ENCODE peak calls at places on chromosomes 11 and 22, in ten cellular contexts. G, E, Y, F, Z, S, H, P, V and M are unnamed samples.

GRCh38 chr11:33060271-33060670 is 20.9 kb downstream of the TCP11L1 start:
- DNase-seq in G (no peak), E (no peak), Y (no peak), F (no peak), Z (no peak), S (no peak), H (no peak), P (no peak), V (no peak), M (no peak)

GRCh38 chr11:105052487-105052886 is 7.4 kb upstream of the CARD16 start:
- DNase-seq in G (no peak), E (no peak), Y (no peak), F (no peak), Z (no peak), S (no peak), H (no peak), P (no peak), V (no peak), M (no peak)

GRCh38 chr22:47001288-47001687 is 238.8 kb downstream of the TBC1D22A start:
- DNase-seq in G (peak), E (no peak), Y (no peak), F (no peak), Z (no peak), S (no peak), H (no peak), P (no peak), V (no peak), M (no peak)

GRCh38 chr11:38667359-38667758 is 2069.3 kb upstream of the RAG2 start:
- DNase-seq in G (no peak), E (no peak), Y (no peak), F (no peak), Z (no peak), S (no peak), H (no peak), P (no peak), V (no peak), M (no peak)

GRCh38 chr22:22103078-22103593 is 120.5 kb upstream of the TOP3B start:
- DNase-seq in G (no peak), E (peak), Y (peak), F (no peak), Z (peak), S (peak), H (no peak), P (no peak), V (no peak), M (no peak)

GRCh38 chr11:110086892-110087309 is 6.3 kb upstream of the ZC3H12C start:
- DNase-seq in G (no peak), E (no peak), Y (no peak), F (no peak), Z (no peak), S (no peak), H (peak), P (no peak), V (no peak), M (peak)

GRCh38 chr22:29203456-29203855 is 2.2 kb upstream of the EMID1 start:
- DNase-seq in G (no peak), E (no peak), Y (peak), F (no peak), Z (no peak), S (no peak), H (no peak), P (no peak), V (no peak), M (no peak)

GRCh38 chr11:128405693-128406364 is 181.5 kb downstream of the ETS1 start:
- DNase-seq in G (no peak), E (no peak), Y (no peak), F (no peak), Z (no peak), S (no peak), H (no peak), P (no peak), V (no peak), M (no peak)

GRCh38 chr11:108571001-108571400 is 22.6 kb downstream of the EXPH5 start:
- DNase-seq in G (no peak), E (no peak), Y (no peak), F (no peak), Z (no peak), S (no peak), H (no peak), P (no peak), V (no peak), M (peak)

GRCh38 chr11:66970808-66971442 is 4.2 kb upstream of the C11orf86 start:
- DNase-seq in G (no peak), E (peak), Y (no peak), F (no peak), Z (no peak), S (peak), H (peak), P (no peak), V (peak), M (peak)

GRCh38 chr11:74322667-74323066 is 11.2 kb upstream of the P4HA3 start:
- DNase-seq in G (no peak), E (no peak), Y (no peak), F (no peak), Z (no peak), S (no peak), H (no peak), P (no peak), V (no peak), M (no peak)

GRCh38 chr11:74326665-74327064 is 15.2 kb upstream of the P4HA3 start:
- DNase-seq in G (no peak), E (no peak), Y (no peak), F (no peak), Z (no peak), S (no peak), H (peak), P (no peak), V (no peak), M (no peak)

GRCh38 chr11:74321487-74322188 is 10.2 kb upstream of the P4HA3 start:
- DNase-seq in G (no peak), E (no peak), Y (peak), F (no peak), Z (peak), S (peak), H (peak), P (no peak), V (no peak), M (no peak)

GRCh38 chr11:74327076-74327475 is 15.6 kb upstream of the P4HA3 start:
- DNase-seq in G (no peak), E (no peak), Y (no peak), F (no peak), Z (no peak), S (no peak), H (peak), P (no peak), V (no peak), M (no peak)

GRCh38 chr11:74325649-74326645 is 14.5 kb upstream of the P4HA3 start:
- DNase-seq in G (peak), E (no peak), Y (no peak), F (peak), Z (no peak), S (no peak), H (peak), P (no peak), V (no peak), M (peak)
- TF ChIP-seq POLR2AphosphoS5 in G (no peak), E (no peak), Y (no peak), F (no peak), Z (no peak), S (no peak), H (no peak), P (no peak), V (no peak), M (peak)

GRCh38 chr11:111882202-111882601 is 2.9 kb downstream of the CFAP68 start:
- DNase-seq in G (no peak), E (no peak), Y (no peak), F (no peak), Z (no peak), S (no peak), H (no peak), P (no peak), V (no peak), M (no peak)

GRCh38 chr11:111878385-111878765 is 590 bp downstream of the FDXACB1 start:
- DNase-seq in G (no peak), E (peak), Y (no peak), F (no peak), Z (peak), S (no peak), H (no peak), P (no peak), V (no peak), M (no peak)

GRCh38 chr11:111879637-111879960 is 258 bp downstream of the CFAP68 start:
- DNase-seq in G (no peak), E (no peak), Y (no peak), F (no peak), Z (no peak), S (no peak), H (no peak), P (no peak), V (no peak), M (no peak)

GRCh38 chr11:111878766-111879636 is at the start of the genes CFAP68 and FDXACB1:
- DNase-seq in G (peak), E (peak), Y (peak), F (peak), Z (peak), S (peak), H (peak), P (peak), V (peak), M (peak)
- TF ChIP-seq POLR2AphosphoS5 in G (peak), E (peak), Y (peak), F (peak), Z (peak), S (peak), H (peak), P (peak), V (peak), M (peak)

GRCh38 chr11:64592656-64593055 is 1.6 kb downstream of the SLC22A12 start:
- DNase-seq in G (no peak), E (no peak), Y (no peak), F (no peak), Z (no peak), S (no peak), H (no peak), P (no peak), V (no peak), M (no peak)
- TF ChIP-seq POLR2AphosphoS5 in G (no peak), E (no peak), Y (no peak), F (no peak), Z (no peak), S (no peak), H (no peak), P (no peak), V (no peak), M (no peak)

GRCh38 chr11:19445771-19446170 is 205.0 kb upstream of the E2F8 start:
- DNase-seq in G (no peak), E (no peak), Y (no peak), F (no peak), Z (no peak), S (no peak), H (no peak), P (no peak), V (no peak), M (no peak)

GRCh38 chr11:19444231-19444630 is 203.5 kb upstream of the E2F8 start:
- DNase-seq in G (no peak), E (no peak), Y (no peak), F (no peak), Z (no peak), S (no peak), H (no peak), P (no peak), V (no peak), M (no peak)

GRCh38 chr11:19441288-19441687 is 200.5 kb upstream of the E2F8 start:
- DNase-seq in G (no peak), E (no peak), Y (peak), F (no peak), Z (no peak), S (no peak), H (no peak), P (no peak), V (no peak), M (no peak)

GRCh38 chr11:19442554-19442910 is 201.8 kb upstream of the E2F8 start:
- DNase-seq in G (no peak), E (no peak), Y (no peak), F (no peak), Z (no peak), S (no peak), H (no peak), P (no peak), V (no peak), M (no peak)

DNA sequence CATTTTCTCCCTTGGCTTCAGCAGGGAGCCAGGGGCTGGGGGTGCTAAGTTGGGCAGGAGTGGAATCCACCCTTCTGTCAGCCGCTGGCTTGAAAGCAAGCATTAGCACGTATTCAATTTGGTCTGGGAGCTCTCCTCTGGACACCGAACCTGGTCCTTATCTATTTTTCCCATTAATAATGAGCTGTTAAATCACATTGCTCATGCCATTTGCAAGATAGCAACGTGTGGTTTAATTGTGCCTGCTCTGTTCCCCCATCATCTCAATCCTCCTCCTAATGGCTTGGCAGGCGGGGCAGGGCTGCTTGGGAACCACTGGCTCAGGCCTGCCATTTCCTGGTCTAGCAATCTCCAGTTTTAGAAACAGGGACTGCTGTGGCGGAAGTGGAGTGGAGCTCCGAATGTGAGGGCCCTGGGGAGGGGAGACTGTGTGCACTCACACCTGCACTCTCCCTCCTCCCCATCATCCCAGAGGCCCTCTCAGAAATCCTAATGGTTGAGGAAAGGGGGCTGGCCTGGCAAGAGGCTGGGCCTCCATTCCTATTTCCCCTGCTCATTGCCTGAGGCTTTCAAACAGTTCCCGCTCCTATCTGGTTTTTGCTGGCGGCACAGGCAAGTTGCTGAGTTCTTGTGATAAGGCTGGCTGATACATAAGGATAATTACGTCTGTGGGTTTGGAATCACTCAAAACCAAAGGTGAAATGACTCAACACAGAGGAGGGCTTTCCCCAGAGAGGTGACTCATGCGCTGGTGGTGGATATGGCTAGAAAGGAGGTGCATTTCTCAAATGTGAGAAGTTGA is 201.2 kb upstream of the E2F8 start:
- DNase-seq in G (no peak), E (peak), Y (peak), F (peak), Z (no peak), S (peak), H (peak), P (peak), V (no peak), M (no peak)
- TF ChIP-seq POLR2AphosphoS5 in G (no peak), E (peak), Y (peak), F (peak), Z (no peak), S (no peak), H (peak), P (no peak), V (no peak), M (no peak)

GRCh38 chr11:15967966-15968365 is 388.4 kb downstream of the SOX6 start:
- DNase-seq in G (no peak), E (no peak), Y (no peak), F (no peak), Z (no peak), S (no peak), H (peak), P (no peak), V (no peak), M (no peak)
- TF ChIP-seq POLR2AphosphoS5 in G (no peak), E (no peak), Y (no peak), F (no peak), Z (no peak), S (no peak), H (no peak), P (no peak), V (no peak), M (peak)